ENCODE peak calls at places on chromosomes 12 and 14, in seven cellular contexts. A is AG04449, H is lower leg skin, W is astrocyte of the spinal cord, F is A673, Y is tibial nerve, M is stomach. K is an unnamed sample.

GRCh38 chr14:99596071-99596627 is 7.9 kb downstream of the CCDC85C start:
- DNase-seq in F (no peak), M (peak), W (no peak), A (no peak), H (no peak), Y (no peak), K (no peak)

GRCh38 chr14:55846852-55847471 is 267.0 kb downstream of the KTN1 start:
- DNase-seq in Y (peak), F (peak), W (peak), H (peak), M (no peak), A (no peak), K (peak)

GRCh38 chr14:65297744-65298143 is 114.8 kb upstream of the FUT8 start:
- DNase-seq in Y (no peak), H (no peak), M (peak), A (no peak), W (no peak), F (no peak), K (no peak)

GRCh38 chr14:68391292-68392014 is 401.4 kb downstream of the ZFP36L1 start:
- DNase-seq in A (no peak), Y (no peak), F (no peak), H (no peak), M (no peak), W (peak), K (no peak)

GRCh38 chr14:65704412-65704811 is 291.9 kb downstream of the FUT8 start:
- DNase-seq in H (no peak), Y (no peak), M (no peak), A (no peak), F (no peak), W (peak), K (no peak)

GRCh38 chr12:105092336-105092735 is 8.1 kb upstream of the ALDH1L2 start:
- DNase-seq in A (no peak), M (no peak), F (no peak), H (no peak), Y (no peak), W (no peak), K (no peak)

GRCh38 chr12:59318940-59319339 is 276.9 kb upstream of the SLC16A7 start:
- DNase-seq in H (no peak), F (no peak), W (no peak), A (no peak), Y (no peak), M (no peak), K (no peak)

GRCh38 chr12:7060353-7060954 is at the start of gene C1S:
- DNase-seq in M (peak), A (peak), Y (peak), F (peak), W (peak), H (peak), K (peak)

GRCh38 chr14:29486132-29486531 is 441.5 kb downstream of the PRKD1 start:
- DNase-seq in Y (no peak), M (no peak), A (no peak), W (no peak), H (no peak), F (no peak), K (no peak)

GRCh38 chr14:100017578-100017977 is 47.6 kb upstream of the EVL start:
- DNase-seq in F (no peak), M (no peak), H (no peak), A (no peak), Y (no peak), W (no peak), K (no peak)

GRCh38 chr14:100419856-100420255 is 96.7 kb downstream of the SLC25A47 start:
- DNase-seq in W (no peak), M (no peak), A (no peak), Y (no peak), H (no peak), F (peak), K (no peak)

GRCh38 chr12:1994429-1995143 is 9.7 kb downstream of the DCP1B start:
- DNase-seq in M (no peak), W (no peak), A (no peak), F (peak), Y (no peak), H (no peak), K (no peak)
- H3K4me3 ChIP-seq in M (no peak), W (no peak), A (no peak), F (no peak), Y (no peak), H (no peak), K (no peak)

DNA sequence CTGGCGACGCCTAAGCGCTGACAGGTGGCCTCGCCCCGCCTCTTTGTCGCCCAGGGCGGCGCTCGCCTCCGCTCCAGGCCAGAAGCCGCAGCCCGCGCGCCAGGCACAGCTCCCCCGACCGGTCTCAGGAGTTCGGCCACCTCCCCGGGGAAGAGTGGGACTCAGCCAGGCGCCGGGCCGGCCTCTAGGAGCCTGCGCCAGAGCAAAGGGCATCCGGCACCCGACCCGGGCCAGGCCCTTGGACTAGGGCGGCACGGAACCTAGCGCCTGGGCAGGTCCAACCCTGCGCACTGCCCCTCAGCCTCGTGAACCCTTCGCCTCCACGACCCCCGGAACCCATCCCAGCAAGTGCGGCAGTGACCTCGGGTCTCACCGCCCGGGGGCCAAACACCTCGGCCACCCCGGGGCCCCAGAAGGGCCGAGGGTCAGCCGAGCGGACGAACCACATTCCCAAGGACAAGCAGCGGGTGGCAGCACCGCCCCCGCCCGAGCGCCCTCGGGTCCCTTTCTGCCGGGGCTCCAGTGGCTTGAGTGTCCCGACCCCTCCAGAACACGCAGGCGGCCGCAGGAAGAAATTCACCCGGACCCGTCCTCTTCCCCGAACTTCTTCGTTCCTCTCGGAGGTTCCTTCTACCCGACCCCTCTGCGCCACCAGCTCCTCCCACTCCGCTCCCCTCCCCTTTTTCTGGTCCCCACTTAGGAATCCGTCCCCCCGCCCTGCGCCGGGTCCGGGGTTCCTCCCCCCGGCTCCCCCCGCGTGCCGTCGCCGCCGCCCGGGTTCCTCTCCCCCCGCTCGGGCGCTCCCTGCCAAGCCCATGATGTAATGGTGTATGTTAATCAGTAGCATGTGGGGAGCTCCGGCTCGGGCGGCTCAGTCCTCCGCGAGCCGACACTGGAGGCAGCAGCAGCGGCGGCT is 1.4 kb upstream of the SAMD4A start:
- DNase-seq in W (peak), A (no peak), F (peak), H (peak), M (peak), Y (peak), K (no peak)
- TF ChIP-seq CTCF in W (peak), A (no peak), F (no peak), H (no peak), M (no peak), Y (peak), K (no peak)

GRCh38 chr14:53946071-53946403 is 10.6 kb downstream of the BMP4 start:
- DNase-seq in W (no peak), H (no peak), Y (no peak), A (no peak), F (no peak), M (no peak), K (no peak)
- H3K4me3 ChIP-seq in W (no peak), H (no peak), Y (no peak), A (no peak), F (no peak), M (no peak), K (no peak)

DNA sequence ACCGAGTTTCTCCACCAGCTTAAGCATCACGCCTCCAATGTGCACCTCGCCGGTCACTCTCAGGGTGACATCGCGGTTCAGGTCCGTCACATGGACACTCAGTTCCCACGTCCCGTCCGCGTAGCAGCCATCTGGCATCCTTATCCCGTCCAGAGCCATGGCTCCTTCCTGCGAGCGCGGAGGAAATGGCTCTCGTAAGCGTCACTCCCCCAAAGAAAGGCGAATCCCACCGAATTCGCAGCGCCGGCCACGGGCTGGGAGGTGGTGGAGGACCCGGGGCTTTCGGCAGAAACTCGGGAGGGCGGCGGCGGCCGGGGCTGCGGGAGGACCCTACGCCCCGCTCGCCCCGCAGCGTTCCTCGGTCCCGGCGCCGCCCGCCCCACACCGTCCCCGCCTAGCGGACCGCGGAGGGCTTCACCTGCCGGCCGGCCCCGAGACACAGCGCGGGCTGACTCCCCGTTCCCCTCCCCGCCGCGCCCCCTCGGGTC is 396 bp downstream of the FERMT2 start:
- DNase-seq in Y (no peak), M (peak), A (no peak), H (peak), W (peak), F (peak), K (no peak)
- TF ChIP-seq CTCF in Y (no peak), M (no peak), A (no peak), H (no peak), W (no peak), F (no peak), K (no peak)

GRCh38 chr14:104992501-104992900 is 6.9 kb downstream of the CLBA1 start:
- DNase-seq in A (no peak), M (no peak), Y (no peak), W (no peak), H (no peak), F (no peak), K (no peak)

GRCh38 chr14:104986487-104987164 is 1.0 kb downstream of the CLBA1 start:
- DNase-seq in Y (no peak), W (no peak), F (no peak), A (no peak), M (no peak), H (no peak), K (no peak)

GRCh38 chr14:104991896-104992230 is 6.3 kb downstream of the CLBA1 start:
- DNase-seq in W (no peak), F (no peak), A (no peak), M (no peak), Y (no peak), H (no peak), K (no peak)

GRCh38 chr14:104989951-104990303 is 4.3 kb downstream of the CLBA1 start:
- DNase-seq in Y (no peak), H (no peak), A (no peak), F (no peak), M (no peak), W (no peak), K (no peak)

DNA sequence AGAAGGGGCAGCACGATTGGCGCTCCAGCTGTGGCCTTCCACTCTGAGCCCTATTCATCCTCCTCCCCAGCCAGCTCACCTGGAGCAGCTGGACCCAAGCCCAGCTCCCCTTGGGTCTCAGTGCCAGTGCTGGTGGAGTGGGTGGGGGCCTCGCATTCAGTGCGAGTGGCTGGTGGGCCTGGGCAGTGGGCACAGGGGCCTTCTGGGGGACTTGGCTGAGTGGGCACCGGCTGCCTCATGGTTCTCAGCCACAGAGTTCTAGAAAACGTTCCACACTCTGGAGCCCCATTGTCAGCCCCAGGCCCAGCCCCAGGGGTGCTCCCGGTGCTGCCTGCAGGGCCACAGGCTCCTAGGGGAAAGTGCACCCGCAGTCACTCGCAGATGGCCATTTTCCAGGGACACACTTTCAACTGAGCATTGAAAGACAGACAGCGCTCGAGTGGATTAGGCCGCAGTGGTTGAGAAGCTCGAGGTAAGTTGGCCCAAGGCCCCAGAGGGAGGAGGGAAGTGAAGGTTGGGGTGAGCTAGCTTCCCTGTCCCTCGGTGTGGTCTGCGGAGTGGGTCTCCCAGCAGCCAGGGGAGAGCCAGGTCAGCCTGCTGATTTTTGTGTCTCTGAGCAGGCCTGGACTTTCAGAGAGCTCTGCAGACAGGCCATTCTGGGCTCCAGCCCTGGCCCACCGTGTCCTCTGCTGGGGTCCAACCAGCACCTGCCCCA is 3.8 kb downstream of the CLBA1 start:
- DNase-seq in M (no peak), F (no peak), A (no peak), Y (no peak), W (no peak), H (no peak), K (no peak)
- H3K4me3 ChIP-seq in M (no peak), F (no peak), A (no peak), Y (no peak), W (no peak), H (no peak), K (no peak)

GRCh38 chr14:105286759-105287144 is 14.0 kb downstream of the BRF1 start:
- DNase-seq in W (no peak), H (no peak), A (no peak), M (no peak), Y (no peak), F (no peak), K (no peak)

GRCh38 chr14:105283899-105284298 is 16.9 kb downstream of the BRF1 start:
- DNase-seq in Y (no peak), A (no peak), W (no peak), H (no peak), F (no peak), M (no peak), K (no peak)

GRCh38 chr14:105285174-105285573 is 15.6 kb downstream of the BRF1 start:
- DNase-seq in Y (no peak), W (no peak), H (no peak), F (no peak), M (no peak), A (no peak), K (no peak)

GRCh38 chr14:105290598-105291356 is 10.0 kb downstream of the BRF1 start:
- DNase-seq in Y (no peak), A (no peak), M (no peak), H (no peak), W (no peak), F (no peak), K (no peak)

GRCh38 chr14:105287249-105288102 is 13.3 kb downstream of the BRF1 start:
- DNase-seq in W (no peak), F (no peak), H (no peak), M (no peak), A (no peak), Y (no peak), K (no peak)
- TF ChIP-seq CTCF in W (no peak), F (no peak), H (no peak), M (no peak), A (no peak), Y (no peak), K (no peak)

DNA sequence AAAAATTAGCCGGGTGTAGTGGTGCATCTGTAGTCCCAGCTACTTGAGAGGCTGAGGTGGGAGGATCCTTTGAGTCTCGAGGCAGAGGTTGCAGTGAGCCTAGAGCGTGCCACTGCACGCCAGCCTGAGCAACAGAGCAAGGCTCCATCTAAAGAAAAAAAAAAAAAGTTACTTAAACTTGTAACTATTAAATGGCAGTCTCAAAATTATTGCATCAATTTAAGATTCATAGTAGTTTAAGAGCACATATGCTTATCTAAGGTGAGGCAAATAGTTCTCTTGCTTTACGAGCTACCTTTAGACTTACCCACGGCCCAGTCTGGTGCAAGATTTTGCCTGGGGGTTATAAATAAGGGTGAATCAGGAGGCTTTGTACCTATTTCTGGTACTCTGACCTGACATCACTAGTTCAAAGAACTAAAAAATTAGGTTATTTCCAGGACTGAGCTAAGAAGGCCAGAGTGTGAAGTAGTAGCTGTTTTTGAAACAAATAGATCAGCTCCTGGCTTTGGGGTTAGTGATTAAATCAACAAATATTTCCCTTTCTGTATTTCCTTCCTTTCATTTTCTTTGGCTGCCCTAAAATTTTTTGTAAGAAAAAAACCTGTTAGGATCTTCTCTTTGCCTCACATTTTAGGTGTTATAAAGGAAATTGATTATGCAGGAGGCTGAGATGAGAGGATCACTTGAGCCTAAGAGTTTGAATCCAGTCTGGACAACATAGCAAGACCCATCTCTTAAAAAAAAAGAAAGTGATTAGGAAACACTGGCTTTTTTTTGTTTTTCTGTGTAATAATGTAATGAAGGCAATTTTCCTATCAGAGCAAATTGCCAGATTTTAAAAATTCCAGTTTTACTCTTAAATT is 3.6 kb downstream of the MGAT2 start:
- DNase-seq in Y (no peak), M (no peak), F (no peak), W (no peak), H (no peak), A (no peak), K (no peak)
- H3K4me3 ChIP-seq in Y (no peak), M (no peak), F (peak), W (no peak), H (no peak), A (no peak), K (peak)

GRCh38 chr12:132189378-132190011 is 45.2 kb downstream of the NOC4L start:
- DNase-seq in Y (peak), M (peak), H (peak), A (peak), W (peak), F (peak), K (no peak)
- TF ChIP-seq CTCF in Y (no peak), M (no peak), H (no peak), A (no peak), W (no peak), F (no peak), K (no peak)

GRCh38 chr14:92615451-92615850 is 101.9 kb downstream of the RIN3 start:
- DNase-seq in Y (no peak), H (no peak), W (no peak), M (no peak), A (no peak), F (no peak), K (no peak)

GRCh38 chr14:92609955-92610354 is 96.4 kb downstream of the RIN3 start:
- DNase-seq in F (no peak), A (no peak), W (no peak), M (no peak), H (no peak), Y (no peak), K (no peak)

GRCh38 chr14:92613681-92614260 is 100.2 kb downstream of the RIN3 start:
- DNase-seq in H (no peak), A (no peak), Y (no peak), W (no peak), M (no peak), F (no peak), K (no peak)

GRCh38 chr14:92610849-92611271 is 97.3 kb downstream of the RIN3 start:
- DNase-seq in M (no peak), H (no peak), A (no peak), W (no peak), Y (no peak), F (no peak), K (no peak)

DNA sequence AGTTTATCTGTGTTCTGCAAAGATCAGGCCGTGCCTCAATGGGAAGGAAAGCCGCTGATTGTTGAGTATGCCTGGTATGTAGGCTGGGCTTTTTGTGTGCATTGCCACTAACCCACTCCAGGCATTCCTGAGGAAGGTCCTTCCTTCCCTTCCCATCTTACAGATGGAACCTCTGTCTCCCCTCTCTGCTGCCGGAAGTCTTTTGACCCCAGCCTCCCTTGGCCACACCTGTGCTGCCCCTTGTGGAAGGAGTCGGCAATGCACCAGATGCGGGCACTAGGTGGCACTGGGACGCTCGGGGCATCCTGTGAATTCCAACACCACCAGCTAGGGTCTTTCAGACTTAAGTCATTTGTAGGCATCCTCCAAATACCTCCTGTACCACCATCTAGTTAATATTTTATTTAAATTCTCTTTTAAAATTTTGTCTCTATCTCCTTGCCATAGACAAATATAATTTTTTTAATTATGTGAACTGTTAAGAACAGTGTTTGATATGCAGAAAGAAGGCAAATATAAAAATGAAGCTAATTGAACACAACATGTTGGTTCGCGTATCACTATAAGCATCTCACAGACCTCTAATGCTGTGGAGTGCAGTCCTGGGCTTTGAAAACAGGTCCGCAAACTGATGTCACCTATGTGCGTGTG is 99.6 kb downstream of the RIN3 start:
- DNase-seq in A (no peak), M (no peak), F (peak), Y (no peak), W (no peak), H (no peak), K (no peak)
- H3K4me3 ChIP-seq in A (no peak), M (no peak), F (no peak), Y (no peak), W (no peak), H (no peak), K (no peak)